ENCODE peak calls at places on chromosomes 3 and 15, in ten cellular contexts. N is H7; J is heart left ventricle; S is right atrium auricular region; X is CD4-positive, CD25-positive, alpha-beta regulatory T cell; O is left ventricle myocardium inferior; M is naive thymus-derived CD4-positive, alpha-beta T cell; E is fibroblast of the aortic adventitia; D is colonic mucosa; Z is sigmoid colon. F is an unnamed sample.

GRCh38 chr3:190533511-190534282 is 19.8 kb downstream of the IL1RAP start:
- DNase-seq in Z (peak), E (peak), O (peak), J (peak), S (peak), D (peak), X (no peak), M (no peak), N (no peak), F (peak)

GRCh38 chr15:71484080-71484479 is 326.3 kb upstream of the NR2E3 start:
- DNase-seq in M (no peak), Z (no peak), E (peak), D (no peak), S (no peak), J (no peak), O (no peak), X (no peak), N (no peak), F (no peak)

GRCh38 chr3:32280262-32280910 is 41.9 kb downstream of the CMTM8 start:
- DNase-seq in E (no peak), D (no peak), M (no peak), N (no peak), S (no peak), O (no peak), J (no peak), Z (no peak), X (no peak), F (peak)

GRCh38 chr3:4326868-4327267 is 23.7 kb downstream of the SETMAR start:
- DNase-seq in J (no peak), Z (no peak), E (no peak), O (no peak), D (no peak), M (no peak), N (no peak), S (no peak), X (no peak), F (no peak)

GRCh38 chr3:24640330-24640877 is 145.8 kb upstream of the THRB start:
- DNase-seq in M (no peak), J (no peak), X (no peak), O (no peak), Z (no peak), D (peak), N (peak), S (no peak), E (peak), F (peak)

GRCh38 chr15:101182215-101182614 is 69.6 kb downstream of the CHSY1 start:
- DNase-seq in M (no peak), E (no peak), D (no peak), S (no peak), N (no peak), X (no peak), O (no peak), Z (no peak), J (no peak), F (no peak)

GRCh38 chr15:88708256-88709054 is 69.6 kb downstream of the ISG20 start:
- DNase-seq in N (no peak), D (no peak), S (peak), X (no peak), M (no peak), O (no peak), E (no peak), Z (no peak), J (no peak), F (no peak)

GRCh38 chr15:96119734-96120133 is 210.8 kb upstream of the NR2F2 start:
- DNase-seq in S (no peak), N (no peak), E (no peak), O (no peak), J (no peak), Z (no peak), M (no peak), D (no peak), X (no peak), F (no peak)

GRCh38 chr15:89630974-89631901 is 24.0 kb downstream of the KIF7 start:
- DNase-seq in X (no peak), Z (no peak), N (peak), D (no peak), M (no peak), E (no peak), S (peak), O (no peak), J (no peak), F (no peak)

DNA sequence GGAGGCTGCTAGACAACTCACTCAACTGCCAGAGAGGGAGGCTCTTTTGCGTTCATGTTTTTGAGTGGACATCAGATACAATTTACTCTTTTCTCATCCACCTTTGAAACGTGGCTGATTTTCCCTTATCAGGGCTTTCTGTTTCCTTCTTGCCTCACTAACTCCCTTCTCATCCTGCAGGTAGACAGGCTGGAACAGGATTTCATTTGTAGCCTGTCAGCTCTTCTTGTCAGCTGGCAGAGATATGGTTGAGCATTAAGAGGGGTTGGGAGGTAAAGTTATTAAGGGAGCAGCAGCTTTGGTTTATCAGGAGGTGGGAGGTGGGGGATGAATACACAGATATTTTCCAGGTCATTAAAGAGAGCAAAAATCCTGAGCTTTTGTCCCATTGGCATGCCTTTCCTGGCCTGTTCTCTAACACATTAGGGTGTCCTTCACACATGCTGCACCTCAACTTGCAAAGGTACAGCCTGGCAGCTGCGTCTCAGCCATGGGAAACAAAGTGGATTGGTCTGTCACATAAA is 73.5 kb downstream of the PPM1L start:
- DNase-seq in O (no peak), S (no peak), E (no peak), N (no peak), D (no peak), Z (no peak), M (no peak), J (no peak), X (no peak), F (no peak)
- H3K4me3 ChIP-seq in O (no peak), S (no peak), E (no peak), N (no peak), D (no peak), Z (no peak), M (no peak), J (no peak), X (no peak), F (no peak)

GRCh38 chr15:27970661-27971392 is 128.3 kb downstream of the OCA2 start:
- DNase-seq in X (no peak), D (no peak), Z (no peak), O (no peak), N (no peak), J (no peak), E (no peak), S (no peak), M (no peak), F (no peak)
- H3K4me3 ChIP-seq in X (no peak), D (no peak), Z (no peak), O (no peak), N (no peak), J (no peak), E (no peak), S (no peak), M (no peak), F (no peak)

GRCh38 chr3:13547591-13548371 is 1.1 kb upstream of the FBLN2 start:
- DNase-seq in X (no peak), Z (no peak), N (peak), E (no peak), M (no peak), D (no peak), J (no peak), O (no peak), S (no peak), F (peak)

GRCh38 chr3:13550791-13551360 is 2.0 kb downstream of the FBLN2 start:
- DNase-seq in J (no peak), X (no peak), D (no peak), N (peak), M (no peak), E (no peak), S (no peak), O (no peak), Z (no peak), F (no peak)

GRCh38 chr3:13549513-13550256 is 760 bp downstream of the FBLN2 start:
- DNase-seq in X (no peak), M (no peak), D (no peak), S (no peak), N (peak), Z (no peak), E (no peak), O (no peak), J (no peak), F (no peak)

GRCh38 chr3:13550257-13550693 is 1.4 kb downstream of the FBLN2 start:
- DNase-seq in Z (no peak), X (no peak), N (no peak), E (no peak), D (no peak), O (no peak), S (no peak), M (no peak), J (no peak), F (no peak)

GRCh38 chr3:13548696-13549512 is at the start of gene FBLN2:
- DNase-seq in Z (peak), S (no peak), E (peak), N (peak), X (no peak), O (peak), J (peak), M (no peak), D (no peak), F (no peak)
- H3K4me3 ChIP-seq in Z (peak), S (peak), E (peak), N (peak), X (no peak), O (peak), J (peak), M (no peak), D (no peak), F (no peak)

GRCh38 chr3:57164217-57164605 is 942 bp downstream of the IL17RD start:
- DNase-seq in E (peak), O (peak), X (peak), J (peak), S (peak), M (no peak), D (peak), Z (no peak), N (peak), F (no peak)
- H3K4me3 ChIP-seq in E (peak), O (peak), X (no peak), J (peak), S (peak), M (peak), D (peak), Z (peak), N (peak), F (peak)

GRCh38 chr3:151085227-151085888 is at the start of gene MED12L:
- DNase-seq in O (peak), D (peak), X (peak), E (peak), Z (peak), N (peak), J (peak), M (peak), S (no peak), F (peak)

GRCh38 chr3:151082880-151083838 is 2.3 kb upstream of the MED12L start:
- DNase-seq in N (no peak), M (no peak), J (no peak), X (no peak), Z (no peak), E (no peak), O (no peak), D (no peak), S (no peak), F (no peak)

GRCh38 chr3:151086484-151087456 is 1.3 kb downstream of the MED12L start:
- DNase-seq in S (peak), M (peak), Z (peak), J (peak), O (peak), N (peak), E (peak), X (peak), D (peak), F (peak)

GRCh38 chr3:151085889-151086483 is 522 bp downstream of the MED12L start:
- DNase-seq in S (no peak), X (no peak), E (no peak), N (peak), M (peak), Z (no peak), J (peak), O (no peak), D (peak), F (no peak)

DNA sequence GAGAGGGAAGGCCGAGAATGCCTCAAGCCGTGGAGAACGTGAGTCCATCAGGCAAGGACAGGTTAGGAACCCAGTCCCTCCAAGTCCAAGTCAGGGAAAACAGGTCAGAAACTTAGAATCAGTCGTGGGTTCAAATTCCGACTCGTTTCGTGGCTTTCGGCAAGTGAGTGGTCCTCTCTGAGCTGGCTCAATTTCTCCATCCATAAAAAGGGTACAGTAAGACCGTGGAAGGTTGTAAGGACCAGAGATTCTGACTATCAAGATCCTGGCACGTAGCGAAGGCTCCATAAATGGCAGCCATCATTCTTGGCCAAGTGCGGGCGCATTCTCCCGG is 604 bp upstream of the MED12L start:
- DNase-seq in E (no peak), J (no peak), X (no peak), N (no peak), O (no peak), S (no peak), Z (no peak), D (no peak), M (no peak), F (no peak)
- H3K4me3 ChIP-seq in E (peak), J (peak), X (no peak), N (peak), O (peak), S (peak), Z (peak), D (peak), M (peak), F (peak)

GRCh38 chr15:43515731-43516130 is 1.7 kb upstream of the MAP1A start:
- DNase-seq in J (no peak), X (no peak), S (peak), M (no peak), Z (no peak), O (no peak), E (no peak), N (no peak), D (no peak), F (no peak)

GRCh38 chr15:43516801-43517353 is 531 bp upstream of the MAP1A start:
- DNase-seq in J (no peak), E (peak), D (no peak), X (no peak), S (peak), O (no peak), N (peak), M (no peak), Z (no peak), F (no peak)

GRCh38 chr15:43514241-43515057 is 3.0 kb upstream of the MAP1A start:
- DNase-seq in X (peak), M (no peak), D (peak), S (peak), E (peak), N (peak), O (peak), Z (no peak), J (peak), F (no peak)

GRCh38 chr15:43517354-43518072 is at the start of gene MAP1A:
- DNase-seq in M (no peak), Z (peak), N (peak), E (peak), X (no peak), S (peak), J (peak), O (peak), D (peak), F (no peak)

DNA sequence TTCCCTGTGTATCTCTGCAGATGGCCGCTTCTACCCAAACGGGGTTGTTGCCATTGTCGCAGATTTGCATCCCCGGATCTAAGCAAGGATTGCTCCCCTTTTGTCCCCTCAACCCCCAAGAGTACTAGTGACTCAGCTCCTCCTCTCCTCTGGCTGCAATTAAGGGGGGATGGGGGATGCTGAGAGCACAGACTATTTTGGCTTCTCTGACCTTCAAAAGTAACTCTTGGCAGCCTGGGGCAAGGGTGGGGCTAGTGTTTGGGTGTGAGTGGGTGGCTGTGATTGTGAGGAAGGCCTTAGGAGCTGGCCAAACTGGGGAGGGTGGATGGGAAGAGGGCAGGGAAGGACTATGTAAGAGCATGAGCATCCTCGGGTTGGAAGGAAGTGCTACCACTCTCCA is 1.2 kb upstream of the MAP1A start:
- DNase-seq in O (peak), Z (peak), D (peak), X (no peak), J (peak), N (no peak), E (peak), M (no peak), S (peak), F (no peak)
- H3K4me3 ChIP-seq in O (peak), Z (peak), D (no peak), X (no peak), J (no peak), N (no peak), E (peak), M (no peak), S (no peak), F (no peak)

GRCh38 chr3:152299243-152299976 is 30.7 kb downstream of the MBNL1 start:
- DNase-seq in X (peak), D (no peak), O (no peak), Z (peak), M (no peak), E (no peak), N (no peak), J (no peak), S (no peak), F (no peak)
- H3K4me3 ChIP-seq in X (peak), D (peak), O (peak), Z (peak), M (peak), E (peak), N (peak), J (no peak), S (peak), F (no peak)

GRCh38 chr3:156610154-156610553 is 55.2 kb upstream of the SSR3 start:
- DNase-seq in D (no peak), S (no peak), E (no peak), O (no peak), J (no peak), M (no peak), X (no peak), Z (no peak), N (no peak), F (no peak)
- H3K4me3 ChIP-seq in D (no peak), S (no peak), E (no peak), O (no peak), J (no peak), M (no peak), X (no peak), Z (no peak), N (no peak), F (no peak)